ENCODE peak calls at places on chromosomes 4 and X, in four cellular contexts. Y is thyroid gland, D is IMR-90, H is Peyer's patch. I is an unnamed sample.

GRCh38 chr4:151522790-151523332 is 113.9 kb downstream of the FHIP1A start:
- DNase-seq in Y (no peak), D (no peak), H (no peak), I (no peak)

GRCh38 chr4:127141857-127142256 is 490.9 kb upstream of the INTU start:
- DNase-seq in Y (no peak), D (peak; percentile 76), H (no peak), I (peak; percentile 50)

GRCh38 chrX:7330971-7331746 is 183.2 kb upstream of the PUDP start:
- DNase-seq in Y (peak; percentile 21), D (peak; percentile 85), H (no peak), I (peak; percentile 86)

GRCh38 chr4:168852933-168853713 is 156.9 kb downstream of the CBR4 start:
- DNase-seq in Y (no peak), D (no peak), H (no peak), I (no peak)

GRCh38 chr4:7296661-7297335 is 104.5 kb downstream of the SORCS2 start:
- DNase-seq in Y (no peak), D (no peak), H (no peak), I (no peak)

GRCh38 chr4:20028694-20029093 is 223.0 kb upstream of the SLIT2 start:
- DNase-seq in Y (no peak), D (peak; percentile 55), H (no peak), I (peak; percentile 67)

GRCh38 chr4:185874516-185875230 is 62.7 kb upstream of the SORBS2 start:
- DNase-seq in Y (no peak), D (peak; percentile 81), H (no peak), I (peak; percentile 66)

GRCh38 chr4:77699731-77700210 is 94.2 kb downstream of the CXCL13 start:
- DNase-seq in Y (no peak), D (peak; percentile 93), H (no peak), I (peak; percentile 94)

GRCh38 chr4:133865606-133866327 is 335.8 kb downstream of the PABPC4L start:
- DNase-seq in Y (no peak), D (peak; percentile 99), H (no peak), I (peak; percentile 97)

GRCh38 chrX:155028749-155029360 is 2.2 kb downstream of the FUNDC2 start:
- DNase-seq in Y (no peak), D (peak; percentile 39), H (no peak), I (peak; percentile 25)

GRCh38 chr4:35493977-35494376 is 750.3 kb downstream of the ARAP2 start:
- DNase-seq in Y (no peak), D (no peak), H (peak; percentile 28), I (no peak)

GRCh38 chrX:3648084-3648483 is 65.4 kb downstream of the PRKX start:
- DNase-seq in Y (no peak), D (no peak), H (no peak), I (no peak)

GRCh38 chr4:57119054-57119651 is 9.0 kb upstream of the IGFBP7 start:
- DNase-seq in Y (peak; percentile 11), D (peak; percentile 96), H (no peak), I (peak; percentile 93)

GRCh38 chr4:97239699-97239997 is 903.6 kb downstream of the STPG2 start:
- DNase-seq in Y (no peak), D (no peak), H (no peak), I (no peak)

GRCh38 chr4:3232001-3232400 is 17.0 kb upstream of the MSANTD1 start:
- DNase-seq in Y (no peak), D (no peak), H (no peak), I (no peak)

GRCh38 chrX:115547448-115547847 is 13.5 kb upstream of the PLS3 start:
- DNase-seq in Y (no peak), D (no peak), H (no peak), I (no peak)
- TF ChIP-seq CTCF in Y (no peak), D (no peak), H (no peak), I (peak; percentile 22)

DNA sequence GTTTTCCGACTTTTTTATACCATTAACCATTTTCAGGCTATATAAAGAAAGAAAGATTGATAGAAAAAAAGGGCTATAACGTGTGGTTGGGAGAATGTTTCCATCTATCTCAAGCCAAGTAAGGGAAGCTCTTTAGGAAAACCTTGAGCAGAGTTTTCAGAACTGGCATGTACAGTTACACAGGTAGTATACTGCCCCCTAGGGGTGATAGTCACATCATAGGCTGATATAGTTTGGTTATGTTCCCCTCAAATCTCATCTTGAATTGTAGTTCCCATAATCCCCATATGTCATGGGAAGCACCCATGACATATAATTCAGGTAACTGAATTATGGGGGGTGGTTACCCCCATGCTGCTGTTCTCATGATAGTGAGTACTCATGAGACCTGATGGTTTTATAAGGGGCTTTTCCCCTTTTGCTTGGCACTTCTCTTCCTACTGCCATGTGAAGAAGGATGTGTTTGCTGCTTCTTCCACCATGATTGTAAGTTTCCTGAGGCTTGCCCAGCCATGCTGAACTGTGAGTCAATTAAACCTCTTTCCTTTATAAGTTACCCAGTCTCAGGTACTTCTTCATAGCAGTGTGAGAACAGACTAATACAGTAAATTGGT is 186.8 kb downstream of the TMA16 start:
- DNase-seq in Y (no peak), D (peak; percentile 28), H (no peak), I (peak; percentile 29)
- TF ChIP-seq CTCF in Y (peak; percentile 36), D (peak; percentile 44), H (peak; percentile 59), I (peak; percentile 47)

GRCh38 chr4:143771269-143771668 is 70.8 kb upstream of the FREM3 start:
- DNase-seq in Y (no peak), D (no peak), H (no peak), I (no peak)

GRCh38 chr4:143763587-143763986 is 63.1 kb upstream of the FREM3 start:
- DNase-seq in Y (no peak), D (no peak), H (no peak), I (no peak)

GRCh38 chr4:143762511-143762910 is 62.0 kb upstream of the FREM3 start:
- DNase-seq in Y (no peak), D (no peak), H (no peak), I (no peak)

GRCh38 chr4:143768007-143768591 is 67.6 kb upstream of the FREM3 start:
- DNase-seq in Y (no peak), D (no peak), H (no peak), I (peak; percentile 41)
- TF ChIP-seq CTCF in Y (no peak), D (no peak), H (no peak), I (no peak)

GRCh38 chrX:106171293-106171692 is 3.2 kb downstream of the PWWP3B start:
- DNase-seq in Y (no peak), D (no peak), H (no peak), I (no peak)
- TF ChIP-seq CTCF in Y (no peak), D (no peak), H (no peak), I (no peak)

DNA sequence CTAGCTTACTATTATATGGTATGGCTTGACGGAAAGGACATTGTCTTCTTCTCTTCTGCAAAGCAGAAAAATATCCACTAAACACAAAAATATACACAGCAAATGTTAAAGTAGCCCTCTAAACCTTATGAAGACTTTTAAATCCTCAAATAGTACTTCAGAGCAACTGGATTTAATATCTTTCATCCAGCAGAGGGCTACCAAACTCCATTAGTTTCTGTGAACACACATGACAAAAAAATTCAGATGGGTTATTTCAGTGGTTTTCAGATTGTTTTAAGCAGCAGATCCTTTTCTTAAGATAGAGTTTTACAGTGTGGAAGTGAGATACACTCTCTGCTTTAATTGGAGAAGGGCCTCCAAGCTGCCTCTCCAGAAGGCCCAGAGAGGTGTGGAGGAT is 56.6 kb downstream of the ANK2 start:
- DNase-seq in Y (no peak), D (peak; percentile 40), H (no peak), I (peak; percentile 62)
- TF ChIP-seq CTCF in Y (peak; percentile 52), D (peak; percentile 46), H (no peak), I (peak; percentile 46)

DNA sequence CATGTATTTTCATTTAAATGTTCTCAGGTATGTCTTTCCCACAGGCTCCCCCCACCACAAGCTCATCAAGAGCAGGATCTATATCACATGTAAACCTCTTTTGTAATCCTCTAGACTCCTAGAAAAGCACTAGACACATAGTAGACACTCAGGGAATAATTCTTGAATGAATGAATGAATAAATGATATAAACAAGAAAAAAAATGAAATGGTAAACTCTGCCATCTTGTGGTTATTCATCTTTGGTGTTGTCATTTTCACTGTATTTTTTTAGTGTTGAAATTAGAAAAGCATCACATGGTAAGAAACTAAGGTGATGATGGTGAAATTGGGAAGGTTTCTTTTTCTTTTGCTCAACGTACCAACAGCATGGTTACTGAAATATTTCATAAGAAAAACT is 34.2 kb upstream of the C1GALT1C1 start:
- DNase-seq in Y (no peak), D (peak; percentile 13), H (no peak), I (peak; percentile 24)
- TF ChIP-seq CTCF in Y (peak; percentile 18), D (peak; percentile 40), H (no peak), I (no peak)